ENCODE peak calls at places on chromosomes 6 and 20, in four cellular contexts. S, D, A and Z are unnamed samples.

GRCh38 chr6:40181367-40181766 is 247.1 kb upstream of the MOCS1 start:
- DNase-seq in D (no peak), S (no peak), A (no peak), Z (no peak)

GRCh38 chr6:166707045-166707444 is 80.0 kb upstream of the RPS6KA2 start:
- DNase-seq in S (peak; percentile 76), D (no peak), A (peak; percentile 24), Z (no peak)

GRCh38 chr20:35772563-35773058 is 796 bp downstream of the PHF20 start:
- DNase-seq in A (no peak), S (no peak), D (no peak), Z (no peak)

GRCh38 chr6:81981812-81982211 is 229.3 kb upstream of the TENT5A start:
- DNase-seq in D (peak; percentile 85), A (no peak), S (no peak), Z (no peak)

GRCh38 chr6:11309947-11310665 is 77.6 kb upstream of the NEDD9 start:
- DNase-seq in A (no peak), S (no peak), D (no peak), Z (peak; percentile 5)

GRCh38 chr20:36010745-36011326 is 42.4 kb downstream of the CNBD2 start:
- DNase-seq in A (no peak), S (no peak), D (no peak), Z (no peak)

GRCh38 chr20:44946266-44946852 is 13.8 kb downstream of the TOMM34 start:
- DNase-seq in S (no peak), A (no peak), D (no peak), Z (no peak)

GRCh38 chr6:62059898-62060297 is 226.1 kb downstream of the KHDRBS2 start:
- DNase-seq in S (no peak), D (no peak), A (no peak), Z (no peak)

GRCh38 chr6:3418521-3419060 is 38.3 kb downstream of the SLC22A23 start:
- DNase-seq in D (no peak), A (no peak), S (no peak), Z (no peak)

GRCh38 chr6:66663127-66663526 is 956.1 kb upstream of the EYS start:
- DNase-seq in A (no peak), S (no peak), D (no peak), Z (no peak)

DNA sequence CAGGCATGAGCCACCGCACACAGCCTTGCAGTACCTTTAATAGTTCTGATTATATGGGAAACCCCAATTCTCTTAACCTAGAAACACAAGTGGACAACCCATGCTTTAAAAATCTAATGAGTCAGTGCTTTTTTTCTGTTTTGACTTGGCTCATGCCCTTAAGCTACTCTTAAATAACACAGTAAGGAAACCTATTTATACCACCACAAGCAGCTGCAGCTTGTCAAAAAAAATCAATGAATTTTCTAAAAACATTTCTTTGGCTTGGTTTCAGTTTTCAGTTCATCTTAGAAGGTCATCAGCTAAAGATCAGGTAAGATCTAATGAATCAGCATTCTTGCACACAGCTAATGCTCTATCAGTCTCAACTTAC is 124.1 kb upstream of the DST start:
- DNase-seq in D (peak; percentile 89), S (no peak), A (no peak), Z (no peak)
- H3K27ac ChIP-seq in D (no peak overlapping the region), S (peak overlapping the region; percentile 78), A (peak overlapping the region; percentile 5), Z (no peak overlapping the region)

GRCh38 chr20:16283978-16284377 is 289.3 kb downstream of the KIF16B start:
- DNase-seq in S (peak; percentile 68), D (no peak), A (no peak), Z (no peak)
- H3K27ac ChIP-seq in S (peak overlapping the region; percentile 80), D (no peak overlapping the region), A (no peak overlapping the region), Z (no peak overlapping the region)

GRCh38 chr6:38173909-38174308 is 354.4 kb downstream of the ZFAND3 start:
- DNase-seq in S (no peak), D (no peak), A (peak; percentile 51), Z (no peak)
- H3K27ac ChIP-seq in S (no peak overlapping the region), D (no peak overlapping the region), A (peak overlapping the region; percentile 12), Z (no peak overlapping the region)

GRCh38 chr20:63848003-63848911 is 13.0 kb upstream of the ABHD16B start:
- DNase-seq in S (no peak), D (no peak), A (no peak), Z (peak; percentile 77)
- H3K27ac ChIP-seq in S (peak overlapping the region; percentile 72), D (no peak overlapping the region), A (peak overlapping the region; percentile 25), Z (no peak overlapping the region)